ENCODE peak calls at places on chromosomes 12 and 14, in nine cellular contexts. One of them, this sample, is unnamed.

GRCh38 chr14:29724991-29725390 is 202.7 kb downstream of the PRKD1 start:
- DNase-seq in lower lobe of right lung: no peak
- DNase-seq in K562: no peak
- DNase-seq in AG10803: no peak
- DNase-seq in tibial artery: no peak
- DNase-seq in fibroblast of villous mesenchyme: peak
- DNase-seq in prostate gland: no peak
- DNase-seq in AG04450: no peak
- DNase-seq in MM.1S: no peak
- DNase-seq in this sample: peak

GRCh38 chr14:85418716-85419115 is 111.2 kb upstream of the FLRT2 start:
- DNase-seq in lower lobe of right lung: no peak
- DNase-seq in K562: no peak
- DNase-seq in AG10803: no peak
- DNase-seq in tibial artery: no peak
- DNase-seq in fibroblast of villous mesenchyme: no peak
- DNase-seq in prostate gland: no peak
- DNase-seq in AG04450: no peak
- DNase-seq in MM.1S: no peak
- DNase-seq in this sample: no peak

GRCh38 chr12:33180921-33181320 is 258.7 kb downstream of the SYT10 start:
- DNase-seq in lower lobe of right lung: no peak
- DNase-seq in K562: no peak
- DNase-seq in AG10803: no peak
- DNase-seq in tibial artery: no peak
- DNase-seq in fibroblast of villous mesenchyme: no peak
- DNase-seq in prostate gland: no peak
- DNase-seq in AG04450: no peak
- DNase-seq in MM.1S: no peak
- DNase-seq in this sample: no peak

GRCh38 chr12:32170437-32170998 is 63.9 kb downstream of the BICD1 start:
- DNase-seq in lower lobe of right lung: no peak
- DNase-seq in K562: no peak
- DNase-seq in AG10803: no peak
- DNase-seq in tibial artery: no peak
- DNase-seq in fibroblast of villous mesenchyme: no peak
- DNase-seq in prostate gland: no peak
- DNase-seq in AG04450: no peak
- DNase-seq in MM.1S: no peak
- DNase-seq in this sample: no peak

GRCh38 chr14:62301076-62301475 is 538.9 kb downstream of the SNAPC1 start:
- DNase-seq in lower lobe of right lung: no peak
- DNase-seq in K562: no peak
- DNase-seq in AG10803: no peak
- DNase-seq in tibial artery: no peak
- DNase-seq in fibroblast of villous mesenchyme: no peak
- DNase-seq in prostate gland: no peak
- DNase-seq in AG04450: no peak
- DNase-seq in MM.1S: no peak
- DNase-seq in this sample: no peak

GRCh38 chr12:105522166-105522825 is 191.8 kb downstream of the C12orf75 start:
- DNase-seq in lower lobe of right lung: no peak
- DNase-seq in K562: no peak
- DNase-seq in AG10803: peak
- DNase-seq in tibial artery: no peak
- DNase-seq in fibroblast of villous mesenchyme: peak
- DNase-seq in prostate gland: no peak
- DNase-seq in AG04450: no peak
- DNase-seq in MM.1S: no peak
- DNase-seq in this sample: peak

GRCh38 chr12:111398530-111398929 is 7.2 kb upstream of the SH2B3 start:
- DNase-seq in lower lobe of right lung: no peak
- DNase-seq in K562: no peak
- DNase-seq in AG10803: no peak
- DNase-seq in tibial artery: no peak
- DNase-seq in fibroblast of villous mesenchyme: no peak
- DNase-seq in prostate gland: no peak
- DNase-seq in AG04450: no peak
- DNase-seq in MM.1S: no peak
- DNase-seq in this sample: peak

GRCh38 chr12:132470417-132470816 is 19.5 kb upstream of the FBRSL1 start:
- DNase-seq in lower lobe of right lung: no peak
- DNase-seq in K562: no peak
- DNase-seq in AG10803: no peak
- DNase-seq in tibial artery: no peak
- DNase-seq in fibroblast of villous mesenchyme: no peak
- DNase-seq in prostate gland: no peak
- DNase-seq in AG04450: no peak
- DNase-seq in MM.1S: no peak
- DNase-seq in this sample: no peak

GRCh38 chr12:12655061-12655460 is 40.9 kb downstream of the GPR19 start:
- DNase-seq in lower lobe of right lung: no peak
- DNase-seq in K562: no peak
- DNase-seq in AG10803: peak
- DNase-seq in tibial artery: no peak
- DNase-seq in fibroblast of villous mesenchyme: peak
- DNase-seq in prostate gland: no peak
- DNase-seq in AG04450: no peak
- DNase-seq in MM.1S: no peak
- DNase-seq in this sample: no peak

GRCh38 chr14:22465201-22465835 is 123.7 kb downstream of the DAD1 start:
- DNase-seq in lower lobe of right lung: no peak
- DNase-seq in K562: no peak
- DNase-seq in AG10803: peak
- DNase-seq in tibial artery: no peak
- DNase-seq in fibroblast of villous mesenchyme: no peak
- DNase-seq in prostate gland: no peak
- DNase-seq in AG04450: no peak
- DNase-seq in MM.1S: no peak
- DNase-seq in this sample: peak

GRCh38 chr12:123941485-123942276 is 30.9 kb downstream of the CCDC92 start:
- DNase-seq in lower lobe of right lung: no peak
- DNase-seq in K562: no peak
- DNase-seq in AG10803: peak
- DNase-seq in tibial artery: no peak
- DNase-seq in fibroblast of villous mesenchyme: no peak
- DNase-seq in prostate gland: no peak
- DNase-seq in AG04450: no peak
- DNase-seq in MM.1S: no peak
- DNase-seq in this sample: peak

GRCh38 chr14:92600318-92601053 is 86.9 kb downstream of the RIN3 start:
- DNase-seq in lower lobe of right lung: no peak
- DNase-seq in K562: no peak
- DNase-seq in AG10803: peak
- DNase-seq in tibial artery: no peak
- DNase-seq in fibroblast of villous mesenchyme: peak
- DNase-seq in prostate gland: no peak
- DNase-seq in AG04450: no peak
- DNase-seq in MM.1S: no peak
- DNase-seq in this sample: peak

GRCh38 chr14:95470942-95471499 is 45.4 kb downstream of the SYNE3 start:
- DNase-seq in lower lobe of right lung: no peak
- DNase-seq in K562: no peak
- DNase-seq in AG10803: no peak
- DNase-seq in tibial artery: no peak
- DNase-seq in fibroblast of villous mesenchyme: no peak
- DNase-seq in prostate gland: no peak
- DNase-seq in AG04450: no peak
- DNase-seq in MM.1S: no peak
- DNase-seq in this sample: no peak
- H3K4me3 ChIP-seq in lower lobe of right lung: no peak
- H3K4me3 ChIP-seq in K562: no peak
- H3K4me3 ChIP-seq in AG10803: no peak
- H3K4me3 ChIP-seq in tibial artery: no peak
- H3K4me3 ChIP-seq in fibroblast of villous mesenchyme: no peak
- H3K4me3 ChIP-seq in prostate gland: no peak
- H3K4me3 ChIP-seq in AG04450: no peak
- H3K4me3 ChIP-seq in MM.1S: no peak
- H3K4me3 ChIP-seq in this sample: no peak

DNA sequence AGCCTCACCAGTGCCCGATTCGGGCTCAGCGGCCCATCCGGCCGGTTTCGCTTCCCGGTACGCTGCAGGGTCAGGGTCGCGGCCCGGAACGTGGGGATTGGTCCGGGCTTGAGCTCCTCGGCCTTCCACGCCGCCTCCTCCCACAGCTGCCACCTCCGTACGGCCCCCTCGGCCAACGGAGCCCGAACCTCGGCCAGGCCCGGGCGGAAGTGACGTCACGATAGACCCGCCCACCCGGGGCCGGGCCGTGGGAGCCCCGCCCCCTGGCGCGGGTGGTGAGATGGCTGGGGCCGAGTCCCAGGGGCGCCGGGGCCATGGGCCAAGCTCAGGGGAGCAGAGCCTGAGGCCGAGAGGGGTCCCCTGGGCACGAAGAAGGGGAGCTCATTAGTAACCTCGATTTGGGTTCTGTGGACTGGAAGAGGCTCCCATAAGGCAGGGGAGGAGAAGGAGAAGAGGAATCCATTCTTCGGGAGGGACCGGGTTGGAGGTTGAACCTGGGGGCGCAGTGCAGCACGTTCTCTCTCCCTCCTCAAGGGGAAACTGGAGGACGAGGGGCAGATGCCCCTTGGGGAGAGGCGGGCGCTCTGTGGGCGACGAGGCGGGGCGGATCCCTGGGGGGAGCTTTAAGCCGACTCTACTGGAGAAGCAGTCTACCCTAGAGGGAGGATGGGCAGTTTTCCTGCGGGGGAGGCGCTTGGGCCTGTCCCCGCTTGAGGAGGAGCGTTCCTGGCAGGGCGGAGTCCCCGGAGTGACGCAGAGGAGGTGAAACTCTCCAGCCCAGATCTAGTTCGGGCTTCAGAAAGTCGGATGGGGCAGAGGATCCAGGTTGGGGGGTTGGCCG is at the start of gene MLF2:
- DNase-seq in lower lobe of right lung: peak
- DNase-seq in K562: peak
- DNase-seq in AG10803: peak
- DNase-seq in tibial artery: peak
- DNase-seq in fibroblast of villous mesenchyme: peak
- DNase-seq in prostate gland: peak
- DNase-seq in AG04450: peak
- DNase-seq in MM.1S: peak
- DNase-seq in this sample: peak
- TF ChIP-seq CTCF in lower lobe of right lung: no peak
- TF ChIP-seq CTCF in K562: no peak
- TF ChIP-seq CTCF in AG10803: no peak
- TF ChIP-seq CTCF in tibial artery: peak
- TF ChIP-seq CTCF in fibroblast of villous mesenchyme: no peak
- TF ChIP-seq CTCF in prostate gland: peak
- TF ChIP-seq CTCF in AG04450: no peak
- TF ChIP-seq CTCF in MM.1S: no peak
- TF ChIP-seq CTCF in this sample: no peak

GRCh38 chr12:113317122-113317521 is 17.8 kb downstream of the SLC8B1 start:
- DNase-seq in lower lobe of right lung: no peak
- DNase-seq in K562: no peak
- DNase-seq in AG10803: no peak
- DNase-seq in tibial artery: no peak
- DNase-seq in fibroblast of villous mesenchyme: no peak
- DNase-seq in prostate gland: no peak
- DNase-seq in AG04450: no peak
- DNase-seq in MM.1S: no peak
- DNase-seq in this sample: no peak

GRCh38 chr12:113316155-113316554 is 18.8 kb downstream of the SLC8B1 start:
- DNase-seq in lower lobe of right lung: no peak
- DNase-seq in K562: no peak
- DNase-seq in AG10803: no peak
- DNase-seq in tibial artery: no peak
- DNase-seq in fibroblast of villous mesenchyme: no peak
- DNase-seq in prostate gland: no peak
- DNase-seq in AG04450: no peak
- DNase-seq in MM.1S: no peak
- DNase-seq in this sample: no peak

GRCh38 chr12:113315358-113315757 is 19.6 kb downstream of the SLC8B1 start:
- DNase-seq in lower lobe of right lung: no peak
- DNase-seq in K562: no peak
- DNase-seq in AG10803: no peak
- DNase-seq in tibial artery: no peak
- DNase-seq in fibroblast of villous mesenchyme: no peak
- DNase-seq in prostate gland: no peak
- DNase-seq in AG04450: no peak
- DNase-seq in MM.1S: no peak
- DNase-seq in this sample: no peak

GRCh38 chr12:113310489-113310888 is 24.4 kb downstream of the SLC8B1 start:
- DNase-seq in lower lobe of right lung: no peak
- DNase-seq in K562: no peak
- DNase-seq in AG10803: no peak
- DNase-seq in tibial artery: no peak
- DNase-seq in fibroblast of villous mesenchyme: no peak
- DNase-seq in prostate gland: no peak
- DNase-seq in AG04450: no peak
- DNase-seq in MM.1S: no peak
- DNase-seq in this sample: no peak

GRCh38 chr12:113314121-113314529 is 20.8 kb downstream of the SLC8B1 start:
- DNase-seq in lower lobe of right lung: no peak
- DNase-seq in K562: peak
- DNase-seq in AG10803: no peak
- DNase-seq in tibial artery: no peak
- DNase-seq in fibroblast of villous mesenchyme: no peak
- DNase-seq in prostate gland: no peak
- DNase-seq in AG04450: no peak
- DNase-seq in MM.1S: no peak
- DNase-seq in this sample: no peak
- H3K4me3 ChIP-seq in lower lobe of right lung: no peak
- H3K4me3 ChIP-seq in K562: no peak
- H3K4me3 ChIP-seq in AG10803: no peak
- H3K4me3 ChIP-seq in tibial artery: no peak
- H3K4me3 ChIP-seq in fibroblast of villous mesenchyme: no peak
- H3K4me3 ChIP-seq in prostate gland: no peak
- H3K4me3 ChIP-seq in AG04450: no peak
- H3K4me3 ChIP-seq in MM.1S: no peak
- H3K4me3 ChIP-seq in this sample: no peak

GRCh38 chr12:24042651-24043050 is 93.2 kb upstream of the SOX5 start:
- DNase-seq in lower lobe of right lung: no peak
- DNase-seq in K562: no peak
- DNase-seq in AG10803: no peak
- DNase-seq in tibial artery: no peak
- DNase-seq in fibroblast of villous mesenchyme: no peak
- DNase-seq in prostate gland: no peak
- DNase-seq in AG04450: no peak
- DNase-seq in MM.1S: no peak
- DNase-seq in this sample: no peak

GRCh38 chr12:24034894-24035293 is 85.4 kb upstream of the SOX5 start:
- DNase-seq in lower lobe of right lung: no peak
- DNase-seq in K562: no peak
- DNase-seq in AG10803: no peak
- DNase-seq in tibial artery: no peak
- DNase-seq in fibroblast of villous mesenchyme: no peak
- DNase-seq in prostate gland: no peak
- DNase-seq in AG04450: no peak
- DNase-seq in MM.1S: no peak
- DNase-seq in this sample: no peak

GRCh38 chr12:24036438-24037204 is 87.2 kb upstream of the SOX5 start:
- DNase-seq in lower lobe of right lung: no peak
- DNase-seq in K562: no peak
- DNase-seq in AG10803: no peak
- DNase-seq in tibial artery: no peak
- DNase-seq in fibroblast of villous mesenchyme: peak
- DNase-seq in prostate gland: no peak
- DNase-seq in AG04450: no peak
- DNase-seq in MM.1S: no peak
- DNase-seq in this sample: no peak

GRCh38 chr12:24038211-24038997 is 88.9 kb upstream of the SOX5 start:
- DNase-seq in lower lobe of right lung: no peak
- DNase-seq in K562: no peak
- DNase-seq in AG10803: no peak
- DNase-seq in tibial artery: no peak
- DNase-seq in fibroblast of villous mesenchyme: no peak
- DNase-seq in prostate gland: no peak
- DNase-seq in AG04450: no peak
- DNase-seq in MM.1S: no peak
- DNase-seq in this sample: no peak

GRCh38 chr12:24039113-24039525 is 89.6 kb upstream of the SOX5 start:
- DNase-seq in lower lobe of right lung: no peak
- DNase-seq in K562: no peak
- DNase-seq in AG10803: peak
- DNase-seq in tibial artery: no peak
- DNase-seq in fibroblast of villous mesenchyme: peak
- DNase-seq in prostate gland: no peak
- DNase-seq in AG04450: peak
- DNase-seq in MM.1S: no peak
- DNase-seq in this sample: peak
- TF ChIP-seq CTCF in lower lobe of right lung: no peak
- TF ChIP-seq CTCF in K562: no peak
- TF ChIP-seq CTCF in AG10803: no peak
- TF ChIP-seq CTCF in tibial artery: no peak
- TF ChIP-seq CTCF in fibroblast of villous mesenchyme: no peak
- TF ChIP-seq CTCF in prostate gland: no peak
- TF ChIP-seq CTCF in AG04450: no peak
- TF ChIP-seq CTCF in MM.1S: no peak
- TF ChIP-seq CTCF in this sample: no peak

This sample was measured in foreskin fibroblast.